ENCODE peak calls at places on chromosomes 12 and 14, in eight cellular contexts. One of them, this sample, is unnamed.

GRCh38 chr14:64202731-64203130 is 91.4 kb downstream of the ESR2 start:
- DNase-seq in heart left ventricle: no peak
- DNase-seq in HCT116: no peak
- DNase-seq in IMR-90: no peak
- DNase-seq in sigmoid colon: no peak
- DNase-seq in adrenal gland: no peak
- DNase-seq in right lobe of liver: no peak
- DNase-seq in ovary: no peak
- DNase-seq in this sample: no peak

GRCh38 chr12:57088442-57089258 is at the start of gene NAB2:
- DNase-seq in IMR-90: peak; percentile 97
- DNase-seq in heart left ventricle: peak; percentile 98
- DNase-seq in sigmoid colon: peak; percentile 99
- DNase-seq in right lobe of liver: peak; percentile 98
- DNase-seq in HCT116: peak; percentile 85
- DNase-seq in ovary: peak; percentile 96
- DNase-seq in adrenal gland: peak; percentile 99
- DNase-seq in this sample: peak; percentile 95

GRCh38 chr12:19688489-19688888 is 249.2 kb downstream of the AEBP2 start:
- DNase-seq in HCT116: no peak
- DNase-seq in heart left ventricle: no peak
- DNase-seq in IMR-90: peak; percentile 62
- DNase-seq in ovary: no peak
- DNase-seq in sigmoid colon: no peak
- DNase-seq in adrenal gland: no peak
- DNase-seq in right lobe of liver: no peak
- DNase-seq in this sample: no peak

GRCh38 chr14:50061664-50062437 is 54.5 kb downstream of the VCPKMT start:
- DNase-seq in heart left ventricle: no peak
- DNase-seq in adrenal gland: peak; percentile 60
- DNase-seq in IMR-90: peak; percentile 56
- DNase-seq in ovary: no peak
- DNase-seq in right lobe of liver: peak; percentile 74
- DNase-seq in sigmoid colon: no peak
- DNase-seq in HCT116: no peak
- DNase-seq in this sample: no peak

GRCh38 chr14:23052671-23053070 is 4.6 kb downstream of the CDH24 start:
- DNase-seq in IMR-90: no peak
- DNase-seq in HCT116: no peak
- DNase-seq in ovary: no peak
- DNase-seq in right lobe of liver: no peak
- DNase-seq in adrenal gland: no peak
- DNase-seq in sigmoid colon: no peak
- DNase-seq in heart left ventricle: no peak
- DNase-seq in this sample: no peak

GRCh38 chr12:26226629-26227375 is 31.4 kb downstream of the SSPN start:
- DNase-seq in adrenal gland: peak; percentile 71
- DNase-seq in right lobe of liver: peak; percentile 46
- DNase-seq in sigmoid colon: peak; percentile 73
- DNase-seq in heart left ventricle: peak; percentile 39
- DNase-seq in IMR-90: no peak
- DNase-seq in ovary: peak; percentile 41
- DNase-seq in HCT116: no peak
- DNase-seq in this sample: no peak

GRCh38 chr14:35218963-35219362 is 73.2 kb upstream of the PSMA6 start:
- DNase-seq in ovary: no peak
- DNase-seq in heart left ventricle: no peak
- DNase-seq in adrenal gland: no peak
- DNase-seq in sigmoid colon: no peak
- DNase-seq in HCT116: no peak
- DNase-seq in right lobe of liver: no peak
- DNase-seq in IMR-90: no peak
- DNase-seq in this sample: no peak

GRCh38 chr12:81128930-81129554 is 51.2 kb downstream of the ACSS3 start:
- DNase-seq in IMR-90: peak; percentile 43
- DNase-seq in sigmoid colon: no peak
- DNase-seq in ovary: peak; percentile 25
- DNase-seq in heart left ventricle: peak; percentile 7
- DNase-seq in right lobe of liver: peak; percentile 46
- DNase-seq in adrenal gland: peak; percentile 34
- DNase-seq in HCT116: peak; percentile 22
- DNase-seq in this sample: peak; percentile 19

GRCh38 chr12:9235519-9235918 is 27.3 kb upstream of the PZP start:
- DNase-seq in HCT116: no peak
- DNase-seq in sigmoid colon: no peak
- DNase-seq in heart left ventricle: no peak
- DNase-seq in adrenal gland: no peak
- DNase-seq in ovary: no peak
- DNase-seq in IMR-90: no peak
- DNase-seq in right lobe of liver: no peak
- DNase-seq in this sample: no peak

GRCh38 chr12:88501976-88502938 is 78.0 kb downstream of the KITLG start:
- DNase-seq in sigmoid colon: no peak
- DNase-seq in ovary: no peak
- DNase-seq in right lobe of liver: no peak
- DNase-seq in heart left ventricle: no peak
- DNase-seq in IMR-90: peak; percentile 48
- DNase-seq in HCT116: no peak
- DNase-seq in adrenal gland: no peak
- DNase-seq in this sample: no peak

GRCh38 chr12:28192145-28192544 is 1.9 kb downstream of the CCDC91 start:
- DNase-seq in HCT116: no peak
- DNase-seq in adrenal gland: no peak
- DNase-seq in sigmoid colon: no peak
- DNase-seq in right lobe of liver: no peak
- DNase-seq in IMR-90: no peak
- DNase-seq in ovary: no peak
- DNase-seq in heart left ventricle: no peak
- DNase-seq in this sample: no peak

GRCh38 chr12:3436496-3437060 is 54.4 kb upstream of the PRMT8 start:
- DNase-seq in adrenal gland: no peak
- DNase-seq in IMR-90: no peak
- DNase-seq in heart left ventricle: peak; percentile 11
- DNase-seq in sigmoid colon: no peak
- DNase-seq in HCT116: no peak
- DNase-seq in right lobe of liver: no peak
- DNase-seq in ovary: no peak
- DNase-seq in this sample: no peak

GRCh38 chr12:113909776-113910420 is 56.2 kb downstream of the RBM19 start:
- DNase-seq in right lobe of liver: no peak
- DNase-seq in adrenal gland: no peak
- DNase-seq in ovary: no peak
- DNase-seq in heart left ventricle: no peak
- DNase-seq in HCT116: no peak
- DNase-seq in IMR-90: no peak
- DNase-seq in sigmoid colon: no peak
- DNase-seq in this sample: no peak

GRCh38 chr12:108804361-108804949 is 52.9 kb downstream of the SSH1 start:
- DNase-seq in heart left ventricle: peak; percentile 63
- DNase-seq in HCT116: no peak
- DNase-seq in right lobe of liver: no peak
- DNase-seq in IMR-90: peak; percentile 95
- DNase-seq in ovary: peak; percentile 82
- DNase-seq in sigmoid colon: peak; percentile 91
- DNase-seq in adrenal gland: no peak
- DNase-seq in this sample: peak; percentile 83

GRCh38 chr12:54140958-54141388 is 47.8 kb downstream of the SMUG1 start:
- DNase-seq in ovary: peak; percentile 64
- DNase-seq in right lobe of liver: no peak
- DNase-seq in heart left ventricle: peak; percentile 16
- DNase-seq in HCT116: no peak
- DNase-seq in IMR-90: no peak
- DNase-seq in sigmoid colon: no peak
- DNase-seq in adrenal gland: peak; percentile 29
- DNase-seq in this sample: peak; percentile 40
- H3K4me3 ChIP-seq in ovary: no peak overlapping the region
- H3K4me3 ChIP-seq in right lobe of liver: no peak overlapping the region
- H3K4me3 ChIP-seq in heart left ventricle: no peak overlapping the region
- H3K4me3 ChIP-seq in HCT116: no peak overlapping the region
- H3K4me3 ChIP-seq in IMR-90: no peak overlapping the region
- H3K4me3 ChIP-seq in sigmoid colon: no peak overlapping the region
- H3K4me3 ChIP-seq in adrenal gland: no peak overlapping the region
- H3K4me3 ChIP-seq in this sample: no peak overlapping the region

GRCh38 chr14:74786916-74787315 is 23.8 kb downstream of the YLPM1 start:
- DNase-seq in adrenal gland: no peak
- DNase-seq in ovary: no peak
- DNase-seq in HCT116: no peak
- DNase-seq in heart left ventricle: no peak
- DNase-seq in right lobe of liver: no peak
- DNase-seq in sigmoid colon: no peak
- DNase-seq in IMR-90: no peak
- DNase-seq in this sample: no peak

GRCh38 chr14:74794947-74795346 is 31.8 kb downstream of the YLPM1 start:
- DNase-seq in right lobe of liver: no peak
- DNase-seq in adrenal gland: no peak
- DNase-seq in IMR-90: no peak
- DNase-seq in heart left ventricle: no peak
- DNase-seq in ovary: no peak
- DNase-seq in HCT116: no peak
- DNase-seq in sigmoid colon: no peak
- DNase-seq in this sample: no peak

GRCh38 chr14:74793506-74794155 is 30.5 kb downstream of the YLPM1 start:
- DNase-seq in right lobe of liver: no peak
- DNase-seq in IMR-90: no peak
- DNase-seq in heart left ventricle: no peak
- DNase-seq in HCT116: no peak
- DNase-seq in sigmoid colon: no peak
- DNase-seq in ovary: no peak
- DNase-seq in adrenal gland: no peak
- DNase-seq in this sample: no peak

DNA sequence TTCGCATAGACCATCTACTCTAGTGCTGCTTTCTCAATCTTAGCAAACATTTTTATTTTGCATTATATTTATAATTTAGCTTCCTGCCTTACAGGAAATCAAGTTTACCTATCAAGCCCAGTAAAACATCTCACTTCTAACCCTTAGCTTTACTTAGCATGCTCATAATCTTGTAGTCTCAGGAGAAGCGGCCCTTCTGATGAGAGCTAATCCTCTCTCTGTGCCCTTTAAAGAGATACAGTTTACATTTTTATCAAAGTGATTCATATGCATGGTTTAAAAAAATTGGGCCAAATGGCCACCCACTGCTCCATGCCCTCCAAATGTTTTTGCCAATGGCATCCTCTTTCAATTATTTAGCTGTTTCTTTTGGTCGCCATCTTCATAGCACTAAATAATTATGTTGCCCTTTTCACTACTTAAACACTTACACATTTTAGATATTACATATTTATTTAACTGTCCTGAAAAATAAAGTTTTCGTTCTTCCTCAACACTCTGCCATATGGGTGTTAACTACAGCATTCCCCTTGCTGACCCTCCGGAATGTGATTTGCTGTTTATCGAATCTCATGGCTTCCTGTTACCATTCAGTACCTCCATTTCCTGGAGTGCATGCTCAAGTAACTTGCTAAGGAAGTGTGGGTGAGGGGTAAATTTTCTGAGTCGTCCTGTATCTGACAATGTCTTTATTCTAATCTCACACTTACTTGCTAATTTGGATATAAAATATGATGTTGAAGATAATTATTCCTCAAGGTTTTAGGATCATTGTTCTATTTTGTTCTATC is 29.3 kb downstream of the YLPM1 start:
- DNase-seq in sigmoid colon: no peak
- DNase-seq in HCT116: no peak
- DNase-seq in right lobe of liver: no peak
- DNase-seq in heart left ventricle: no peak
- DNase-seq in adrenal gland: no peak
- DNase-seq in IMR-90: peak; percentile 15
- DNase-seq in ovary: no peak
- DNase-seq in this sample: no peak
- TF ChIP-seq POLR2A in sigmoid colon: no peak
- TF ChIP-seq POLR2A in HCT116: no peak
- TF ChIP-seq POLR2A in right lobe of liver: no peak
- TF ChIP-seq POLR2A in heart left ventricle: no peak
- TF ChIP-seq POLR2A in adrenal gland: no peak
- TF ChIP-seq POLR2A in IMR-90: no peak
- TF ChIP-seq POLR2A in ovary: no peak
- TF ChIP-seq POLR2A in this sample: no peak

GRCh38 chr12:130685850-130686249 is 30.2 kb downstream of the RIMBP2 start:
- DNase-seq in adrenal gland: no peak
- DNase-seq in sigmoid colon: no peak
- DNase-seq in heart left ventricle: no peak
- DNase-seq in right lobe of liver: no peak
- DNase-seq in HCT116: no peak
- DNase-seq in ovary: no peak
- DNase-seq in IMR-90: no peak
- DNase-seq in this sample: no peak

GRCh38 chr12:130687190-130687589 is 28.9 kb downstream of the RIMBP2 start:
- DNase-seq in right lobe of liver: no peak
- DNase-seq in heart left ventricle: no peak
- DNase-seq in IMR-90: no peak
- DNase-seq in HCT116: no peak
- DNase-seq in ovary: no peak
- DNase-seq in adrenal gland: no peak
- DNase-seq in sigmoid colon: no peak
- DNase-seq in this sample: no peak

GRCh38 chr12:130688027-130688778 is 27.9 kb downstream of the RIMBP2 start:
- DNase-seq in IMR-90: no peak
- DNase-seq in HCT116: no peak
- DNase-seq in right lobe of liver: no peak
- DNase-seq in heart left ventricle: no peak
- DNase-seq in ovary: no peak
- DNase-seq in adrenal gland: no peak
- DNase-seq in sigmoid colon: no peak
- DNase-seq in this sample: no peak

GRCh38 chr12:130685250-130685649 is 30.8 kb downstream of the RIMBP2 start:
- DNase-seq in sigmoid colon: no peak
- DNase-seq in ovary: no peak
- DNase-seq in IMR-90: no peak
- DNase-seq in HCT116: no peak
- DNase-seq in adrenal gland: no peak
- DNase-seq in heart left ventricle: no peak
- DNase-seq in right lobe of liver: no peak
- DNase-seq in this sample: no peak

DNA sequence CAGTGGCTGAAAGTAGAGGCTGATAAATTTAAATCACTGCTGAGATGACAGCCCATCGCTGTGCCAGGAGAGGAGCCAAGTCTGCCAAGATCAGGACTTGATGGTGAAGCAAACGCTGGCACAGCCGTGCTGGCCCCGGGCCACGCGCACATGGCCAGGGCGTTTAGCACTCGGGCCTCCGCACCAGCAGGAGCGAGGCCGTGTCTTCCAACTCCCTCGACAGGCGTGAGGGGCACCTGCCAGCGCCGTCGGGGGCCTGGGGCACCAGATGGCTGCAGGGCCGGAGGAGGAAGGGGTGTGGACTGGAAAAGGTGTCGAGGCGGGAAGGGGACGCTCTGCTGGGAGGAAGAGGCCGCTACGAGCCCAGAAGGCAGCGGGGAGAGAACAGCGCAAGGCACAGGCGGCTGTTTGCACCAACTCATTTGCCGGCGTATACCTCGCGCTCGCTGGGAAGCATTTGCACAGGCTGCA is 29.6 kb downstream of the RIMBP2 start:
- DNase-seq in heart left ventricle: no peak
- DNase-seq in HCT116: no peak
- DNase-seq in IMR-90: no peak
- DNase-seq in sigmoid colon: no peak
- DNase-seq in right lobe of liver: no peak
- DNase-seq in ovary: no peak
- DNase-seq in adrenal gland: no peak
- DNase-seq in this sample: no peak
- H3K27me3 ChIP-seq in heart left ventricle: peaks cover 15% of the 10 kb centered on the region
- H3K27me3 ChIP-seq in HCT116: peaks cover 44% of the 10 kb centered on the region
- H3K27me3 ChIP-seq in IMR-90: no peaks in the 10 kb centered on the region
- H3K27me3 ChIP-seq in sigmoid colon: peaks cover 33% of the 10 kb centered on the region
- H3K27me3 ChIP-seq in right lobe of liver: no peaks in the 10 kb centered on the region
- H3K27me3 ChIP-seq in ovary: no peaks in the 10 kb centered on the region
- H3K27me3 ChIP-seq in adrenal gland: peaks cover 9% of the 10 kb centered on the region
- H3K27me3 ChIP-seq in this sample: no peaks in the 10 kb centered on the region

GRCh38 chr12:12736759-12737676 is 19.9 kb downstream of the CDKN1B start:
- DNase-seq in adrenal gland: no peak
- DNase-seq in right lobe of liver: no peak
- DNase-seq in sigmoid colon: no peak
- DNase-seq in IMR-90: peak; percentile 85
- DNase-seq in HCT116: no peak
- DNase-seq in ovary: no peak
- DNase-seq in heart left ventricle: peak; percentile 23
- DNase-seq in this sample: no peak
- H3K4me3 ChIP-seq in adrenal gland: no peak overlapping the region
- H3K4me3 ChIP-seq in right lobe of liver: no peak overlapping the region
- H3K4me3 ChIP-seq in sigmoid colon: peak overlapping the region; percentile 15
- H3K4me3 ChIP-seq in IMR-90: peak overlapping the region; percentile 16
- H3K4me3 ChIP-seq in HCT116: no peak overlapping the region
- H3K4me3 ChIP-seq in ovary: no peak overlapping the region
- H3K4me3 ChIP-seq in heart left ventricle: no peak overlapping the region
- H3K4me3 ChIP-seq in this sample: peak overlapping the region; percentile 3